ENCODE peak calls at places on chromosomes 12 and 14, in six cellular contexts. A is GM23248, I is NCI-H1694, H is ELR, R is G401, L is kidney epithelial cell. Y is an unnamed sample.

GRCh38 chr14:94124582-94125377 is 4.6 kb downstream of the IFI27L2 start:
- DNase-seq in A (no peak), I (no peak), H (no peak), R (no peak), L (no peak), Y (no peak)

GRCh38 chr12:67592228-67593011 is 56.1 kb upstream of the DYRK2 start:
- DNase-seq in A (peak; percentile 77), I (no peak), H (peak; percentile 59), R (no peak), L (peak; percentile 38), Y (no peak)

GRCh38 chr12:25764892-25765291 is 193.6 kb upstream of the RASSF8 start:
- DNase-seq in A (no peak), I (no peak), H (no peak), R (no peak), L (no peak), Y (no peak)

GRCh38 chr14:69666698-69667211 is 55.4 kb downstream of the SUSD6 start:
- DNase-seq in A (peak; percentile 66), I (no peak), H (no peak), R (no peak), L (no peak), Y (no peak)

GRCh38 chr12:91813701-91814100 is 331.9 kb downstream of the BTG1 start:
- DNase-seq in A (peak; percentile 61), I (no peak), H (peak; percentile 30), R (no peak), L (no peak), Y (no peak)

GRCh38 chr12:131779027-131779426 is 49.2 kb upstream of the MMP17 start:
- DNase-seq in A (no peak), I (no peak), H (no peak), R (no peak), L (no peak), Y (no peak)

GRCh38 chr12:109737631-109738030 is 24.0 kb downstream of the FAM222A start:
- DNase-seq in A (no peak), I (no peak), H (no peak), R (no peak), L (peak; percentile 32), Y (no peak)

GRCh38 chr14:60622210-60622919 is 26.9 kb downstream of the SIX1 start:
- DNase-seq in A (peak; percentile 37), I (no peak), H (no peak), R (no peak), L (no peak), Y (no peak)

GRCh38 chr14:103158688-103159087 is 35.4 kb downstream of the TNFAIP2 start:
- DNase-seq in A (no peak), I (no peak), H (no peak), R (no peak), L (no peak), Y (no peak)

GRCh38 chr14:90554341-90554740 is 157.5 kb downstream of the CALM1 start:
- DNase-seq in A (no peak), I (peak; percentile 96), H (no peak), R (peak; percentile 91), L (no peak), Y (peak; percentile 89)

GRCh38 chr14:36663404-36664321 is 2.0 kb downstream of the PAX9 start:
- DNase-seq in A (peak; percentile 69), I (no peak), H (no peak), R (no peak), L (no peak), Y (no peak)

GRCh38 chr12:52241205-52241842 is 8.3 kb downstream of the KRT7 start:
- DNase-seq in A (no peak), I (no peak), H (no peak), R (no peak), L (no peak), Y (no peak)

GRCh38 chr12:93784339-93785086 is 107.3 kb downstream of the CRADD start:
- DNase-seq in A (peak; percentile 61), I (no peak), H (peak; percentile 85), R (peak; percentile 50), L (peak; percentile 39), Y (peak; percentile 53)

GRCh38 chr12:48296586-48297396 is 53.9 kb downstream of the ZNF641 start:
- DNase-seq in A (peak; percentile 82), I (no peak), H (peak; percentile 58), R (peak; percentile 93), L (peak; percentile 72), Y (peak; percentile 90)

GRCh38 chr14:29553427-29553826 is 374.2 kb downstream of the PRKD1 start:
- DNase-seq in A (no peak), I (no peak), H (no peak), R (no peak), L (no peak), Y (no peak)

GRCh38 chr12:70290126-70290525 is 46.9 kb downstream of the CNOT2 start:
- DNase-seq in A (no peak), I (no peak), H (no peak), R (no peak), L (no peak), Y (no peak)

GRCh38 chr12:67617619-67618018 is 30.9 kb upstream of the DYRK2 start:
- DNase-seq in A (no peak), I (no peak), H (no peak), R (no peak), L (no peak), Y (no peak)

GRCh38 chr12:42589465-42590323 is at the start of gene PRICKLE1:
- DNase-seq in A (peak; percentile 86), I (no peak), H (peak; percentile 54), R (peak; percentile 49), L (no peak), Y (peak; percentile 26)

GRCh38 chr12:20132818-20133217 is 235.5 kb upstream of the PDE3A start:
- DNase-seq in A (no peak), I (no peak), H (no peak), R (no peak), L (no peak), Y (no peak)

GRCh38 chr14:99578541-99579044 is 25.4 kb downstream of the CCDC85C start:
- DNase-seq in A (peak; percentile 40), I (no peak), H (peak; percentile 20), R (no peak), L (no peak), Y (no peak)

GRCh38 chr14:58533417-58533816 is 104.3 kb upstream of the DACT1 start:
- DNase-seq in A (peak; percentile 1), I (peak; percentile 14), H (no peak), R (no peak), L (no peak), Y (peak; percentile 8)